ENCODE peak calls at places on chromosomes 6 and 20, in nine cellular contexts. One of them, this sample, is unnamed.

GRCh38 chr20:52536841-52537400 is 345.3 kb upstream of the ZFP64 start:
- DNase-seq in HFF-Myc: peak; percentile 16
- DNase-seq in AG04449: no peak
- DNase-seq in Peyer's patch: no peak
- DNase-seq in uterus: no peak
- DNase-seq in AG10803: no peak
- DNase-seq in mucosa of descending colon: no peak
- DNase-seq in transverse colon: no peak
- DNase-seq in cardiac fibroblast: no peak
- DNase-seq in this sample: no peak

GRCh38 chr6:124200661-124201060 is 397.0 kb downstream of the NKAIN2 start:
- DNase-seq in transverse colon: no peak
- DNase-seq in Peyer's patch: no peak
- DNase-seq in cardiac fibroblast: no peak
- DNase-seq in AG04449: no peak
- DNase-seq in AG10803: no peak
- DNase-seq in uterus: no peak
- DNase-seq in HFF-Myc: no peak
- DNase-seq in mucosa of descending colon: no peak
- DNase-seq in this sample: no peak

GRCh38 chr6:84457276-84457675 is 229.8 kb upstream of the CEP162 start:
- DNase-seq in transverse colon: no peak
- DNase-seq in mucosa of descending colon: no peak
- DNase-seq in Peyer's patch: no peak
- DNase-seq in uterus: no peak
- DNase-seq in AG04449: no peak
- DNase-seq in HFF-Myc: no peak
- DNase-seq in cardiac fibroblast: peak; percentile 59
- DNase-seq in AG10803: no peak
- DNase-seq in this sample: no peak

GRCh38 chr20:53080969-53081871 is 109.1 kb downstream of the TSHZ2 start:
- DNase-seq in HFF-Myc: no peak
- DNase-seq in Peyer's patch: no peak
- DNase-seq in AG04449: no peak
- DNase-seq in cardiac fibroblast: peak; percentile 26
- DNase-seq in uterus: no peak
- DNase-seq in AG10803: no peak
- DNase-seq in mucosa of descending colon: peak; percentile 34
- DNase-seq in transverse colon: peak; percentile 20
- DNase-seq in this sample: no peak

GRCh38 chr6:72657391-72657790 is 35.5 kb downstream of the KCNQ5 start:
- DNase-seq in uterus: no peak
- DNase-seq in AG04449: no peak
- DNase-seq in HFF-Myc: no peak
- DNase-seq in mucosa of descending colon: no peak
- DNase-seq in transverse colon: no peak
- DNase-seq in cardiac fibroblast: no peak
- DNase-seq in Peyer's patch: no peak
- DNase-seq in AG10803: no peak
- DNase-seq in this sample: no peak

GRCh38 chr6:131923356-131923755 is 27.8 kb downstream of the CCN2 start:
- DNase-seq in uterus: peak; percentile 67
- DNase-seq in Peyer's patch: peak; percentile 78
- DNase-seq in transverse colon: peak; percentile 63
- DNase-seq in HFF-Myc: peak; percentile 72
- DNase-seq in mucosa of descending colon: peak; percentile 83
- DNase-seq in AG10803: peak; percentile 41
- DNase-seq in cardiac fibroblast: peak; percentile 72
- DNase-seq in AG04449: no peak
- DNase-seq in this sample: peak; percentile 71

GRCh38 chr6:112429226-112429625 is 82.1 kb downstream of the RFPL4B start:
- DNase-seq in Peyer's patch: no peak
- DNase-seq in cardiac fibroblast: peak; percentile 39
- DNase-seq in mucosa of descending colon: no peak
- DNase-seq in AG10803: peak; percentile 44
- DNase-seq in uterus: no peak
- DNase-seq in transverse colon: no peak
- DNase-seq in HFF-Myc: no peak
- DNase-seq in AG04449: no peak
- DNase-seq in this sample: peak; percentile 24

GRCh38 chr6:134961366-134961765 is 11.5 kb upstream of the ALDH8A1 start:
- DNase-seq in AG04449: no peak
- DNase-seq in AG10803: no peak
- DNase-seq in uterus: no peak
- DNase-seq in HFF-Myc: no peak
- DNase-seq in transverse colon: no peak
- DNase-seq in Peyer's patch: no peak
- DNase-seq in cardiac fibroblast: no peak
- DNase-seq in mucosa of descending colon: no peak
- DNase-seq in this sample: no peak

DNA sequence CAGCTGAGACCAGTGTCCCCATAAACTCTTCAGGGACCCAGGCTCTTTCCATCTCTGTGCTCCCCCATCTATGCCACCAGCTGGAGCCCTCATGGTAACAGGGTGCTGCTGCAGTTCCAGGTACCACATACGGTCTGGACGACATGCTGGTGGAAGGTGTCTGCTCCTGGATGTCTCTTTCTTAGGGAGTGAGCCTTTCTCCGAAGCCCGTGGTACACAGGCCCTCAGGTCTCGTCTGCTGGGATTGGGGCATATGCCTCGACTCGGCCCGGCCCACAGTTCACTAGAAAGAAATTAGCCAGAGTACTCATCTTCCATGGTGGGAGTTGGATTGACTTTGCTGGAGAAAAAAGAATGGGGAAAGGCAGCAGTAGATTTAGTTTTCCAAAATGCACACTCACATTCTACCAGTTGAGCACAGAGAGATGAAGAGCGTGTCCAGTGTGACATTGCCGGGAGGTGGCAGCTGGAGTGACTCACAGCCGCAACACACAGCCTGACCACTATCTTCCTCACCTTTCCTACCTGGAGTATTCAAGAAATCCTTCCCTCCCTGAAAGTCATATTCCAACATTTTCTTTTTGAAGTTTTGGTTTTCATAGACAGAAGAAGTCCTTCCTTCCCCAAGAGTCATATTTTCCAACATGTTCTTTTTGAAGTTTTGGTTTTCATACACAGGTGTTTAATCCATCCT is 18.6 kb upstream of the SPO11 start:
- DNase-seq in Peyer's patch: no peak
- DNase-seq in transverse colon: no peak
- DNase-seq in mucosa of descending colon: no peak
- DNase-seq in AG10803: no peak
- DNase-seq in cardiac fibroblast: no peak
- DNase-seq in uterus: no peak
- DNase-seq in HFF-Myc: no peak
- DNase-seq in AG04449: no peak
- DNase-seq in this sample: no peak
- TF ChIP-seq CTCF in Peyer's patch: no peak
- TF ChIP-seq CTCF in transverse colon: no peak
- TF ChIP-seq CTCF in mucosa of descending colon: no peak
- TF ChIP-seq CTCF in AG10803: no peak
- TF ChIP-seq CTCF in cardiac fibroblast: no peak
- TF ChIP-seq CTCF in uterus: no peak
- TF ChIP-seq CTCF in HFF-Myc: no peak
- TF ChIP-seq CTCF in AG04449: no peak
- TF ChIP-seq CTCF in this sample: no peak

DNA sequence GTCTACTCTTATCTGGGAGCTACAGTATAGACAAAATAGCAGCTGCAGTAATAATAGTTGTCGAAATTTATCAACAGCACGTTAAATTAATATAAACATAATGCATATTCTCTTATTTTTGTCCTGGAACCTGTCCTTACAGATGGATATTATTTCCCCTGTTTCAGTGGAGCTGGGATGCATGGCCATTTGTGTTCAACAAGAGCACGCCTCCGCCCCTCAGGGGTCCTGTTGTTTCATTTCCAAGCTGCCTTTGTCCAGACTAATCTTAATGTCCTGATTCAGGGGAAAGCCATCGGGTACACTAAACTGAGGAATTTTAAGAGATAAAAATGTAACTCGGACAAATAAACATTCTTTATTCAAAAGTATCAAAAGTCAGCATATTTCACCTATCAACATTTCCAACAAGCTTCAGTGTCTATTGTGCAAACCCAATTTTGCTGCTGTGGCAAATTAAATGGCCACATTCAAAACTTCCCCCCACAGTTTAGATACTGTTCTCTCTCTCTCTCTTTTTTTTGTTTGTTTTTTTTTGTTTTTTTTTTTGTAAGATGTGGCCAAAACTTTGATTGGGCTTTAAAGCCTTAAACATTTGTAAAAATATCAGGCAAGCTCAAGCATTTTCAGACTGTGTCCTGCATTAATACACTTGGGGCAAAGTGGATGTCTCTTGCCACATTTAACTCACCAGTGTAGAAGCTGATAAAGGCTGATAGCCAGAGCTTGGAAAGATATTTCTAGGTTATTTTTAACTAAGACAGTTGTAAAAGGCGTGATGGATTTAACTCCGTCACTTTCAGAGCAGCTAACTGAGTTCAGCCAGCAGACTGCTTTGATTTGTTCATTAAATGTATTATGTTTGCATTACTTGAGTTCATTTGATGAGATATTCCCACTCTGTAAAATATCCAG is 112.5 kb upstream of the QKI start:
- DNase-seq in Peyer's patch: no peak
- DNase-seq in AG10803: no peak
- DNase-seq in HFF-Myc: no peak
- DNase-seq in cardiac fibroblast: no peak
- DNase-seq in transverse colon: no peak
- DNase-seq in uterus: no peak
- DNase-seq in mucosa of descending colon: no peak
- DNase-seq in AG04449: no peak
- DNase-seq in this sample: no peak
- H3K4me3 ChIP-seq in Peyer's patch: no peak overlapping the region
- H3K4me3 ChIP-seq in AG10803: no peak overlapping the region
- H3K4me3 ChIP-seq in HFF-Myc: no peak overlapping the region
- H3K4me3 ChIP-seq in cardiac fibroblast: no peak overlapping the region
- H3K4me3 ChIP-seq in transverse colon: no peak overlapping the region
- H3K4me3 ChIP-seq in uterus: no peak overlapping the region
- H3K4me3 ChIP-seq in mucosa of descending colon: no peak overlapping the region
- H3K4me3 ChIP-seq in AG04449: no peak overlapping the region
- H3K4me3 ChIP-seq in this sample: no peak overlapping the region

GRCh38 chr6:161300823-161301222 is 27.0 kb upstream of the AGPAT4 start:
- DNase-seq in AG04449: no peak
- DNase-seq in HFF-Myc: no peak
- DNase-seq in mucosa of descending colon: no peak
- DNase-seq in Peyer's patch: no peak
- DNase-seq in cardiac fibroblast: peak; percentile 42
- DNase-seq in transverse colon: no peak
- DNase-seq in uterus: no peak
- DNase-seq in AG10803: no peak
- DNase-seq in this sample: no peak

GRCh38 chr6:161302949-161303348 is 29.1 kb upstream of the AGPAT4 start:
- DNase-seq in cardiac fibroblast: no peak
- DNase-seq in mucosa of descending colon: no peak
- DNase-seq in uterus: no peak
- DNase-seq in HFF-Myc: no peak
- DNase-seq in Peyer's patch: no peak
- DNase-seq in AG10803: no peak
- DNase-seq in AG04449: no peak
- DNase-seq in transverse colon: no peak
- DNase-seq in this sample: no peak

GRCh38 chr6:161301338-161301737 is 27.5 kb upstream of the AGPAT4 start:
- DNase-seq in mucosa of descending colon: no peak
- DNase-seq in transverse colon: no peak
- DNase-seq in AG04449: peak; percentile 77
- DNase-seq in Peyer's patch: no peak
- DNase-seq in HFF-Myc: peak; percentile 5
- DNase-seq in uterus: peak; percentile 16
- DNase-seq in cardiac fibroblast: peak; percentile 92
- DNase-seq in AG10803: peak; percentile 87
- DNase-seq in this sample: no peak

GRCh38 chr6:161305860-161306259 is 32.0 kb upstream of the AGPAT4 start:
- DNase-seq in AG10803: no peak
- DNase-seq in AG04449: no peak
- DNase-seq in cardiac fibroblast: no peak
- DNase-seq in Peyer's patch: no peak
- DNase-seq in HFF-Myc: no peak
- DNase-seq in uterus: no peak
- DNase-seq in mucosa of descending colon: no peak
- DNase-seq in transverse colon: no peak
- DNase-seq in this sample: no peak

GRCh38 chr6:161303628-161304340 is 29.9 kb upstream of the AGPAT4 start:
- DNase-seq in Peyer's patch: no peak
- DNase-seq in AG04449: no peak
- DNase-seq in cardiac fibroblast: peak; percentile 36
- DNase-seq in HFF-Myc: no peak
- DNase-seq in transverse colon: no peak
- DNase-seq in AG10803: peak; percentile 14
- DNase-seq in mucosa of descending colon: no peak
- DNase-seq in uterus: no peak
- DNase-seq in this sample: no peak
- TF ChIP-seq CTCF in Peyer's patch: no peak
- TF ChIP-seq CTCF in AG04449: no peak
- TF ChIP-seq CTCF in cardiac fibroblast: no peak
- TF ChIP-seq CTCF in HFF-Myc: no peak
- TF ChIP-seq CTCF in transverse colon: no peak
- TF ChIP-seq CTCF in AG10803: no peak
- TF ChIP-seq CTCF in mucosa of descending colon: no peak
- TF ChIP-seq CTCF in uterus: no peak
- TF ChIP-seq CTCF in this sample: no peak

GRCh38 chr20:62876441-62876825 is 14.8 kb upstream of the TCFL5 start:
- DNase-seq in AG10803: no peak
- DNase-seq in uterus: no peak
- DNase-seq in HFF-Myc: no peak
- DNase-seq in cardiac fibroblast: no peak
- DNase-seq in Peyer's patch: no peak
- DNase-seq in AG04449: no peak
- DNase-seq in mucosa of descending colon: no peak
- DNase-seq in transverse colon: no peak
- DNase-seq in this sample: no peak

GRCh38 chr20:62873280-62873679 is 11.7 kb upstream of the TCFL5 start:
- DNase-seq in HFF-Myc: no peak
- DNase-seq in Peyer's patch: no peak
- DNase-seq in cardiac fibroblast: no peak
- DNase-seq in AG10803: no peak
- DNase-seq in transverse colon: no peak
- DNase-seq in uterus: no peak
- DNase-seq in mucosa of descending colon: no peak
- DNase-seq in AG04449: no peak
- DNase-seq in this sample: no peak

GRCh38 chr20:62874745-62875344 is 13.2 kb upstream of the TCFL5 start:
- DNase-seq in transverse colon: no peak
- DNase-seq in Peyer's patch: no peak
- DNase-seq in mucosa of descending colon: no peak
- DNase-seq in HFF-Myc: no peak
- DNase-seq in cardiac fibroblast: no peak
- DNase-seq in AG04449: no peak
- DNase-seq in AG10803: no peak
- DNase-seq in uterus: no peak
- DNase-seq in this sample: no peak

GRCh38 chr20:62876826-62877728 is 15.5 kb upstream of the TCFL5 start:
- DNase-seq in mucosa of descending colon: peak; percentile 22
- DNase-seq in uterus: peak; percentile 78
- DNase-seq in AG10803: peak; percentile 57
- DNase-seq in HFF-Myc: no peak
- DNase-seq in Peyer's patch: peak; percentile 61
- DNase-seq in transverse colon: peak; percentile 50
- DNase-seq in AG04449: no peak
- DNase-seq in cardiac fibroblast: peak; percentile 81
- DNase-seq in this sample: peak; percentile 81

DNA sequence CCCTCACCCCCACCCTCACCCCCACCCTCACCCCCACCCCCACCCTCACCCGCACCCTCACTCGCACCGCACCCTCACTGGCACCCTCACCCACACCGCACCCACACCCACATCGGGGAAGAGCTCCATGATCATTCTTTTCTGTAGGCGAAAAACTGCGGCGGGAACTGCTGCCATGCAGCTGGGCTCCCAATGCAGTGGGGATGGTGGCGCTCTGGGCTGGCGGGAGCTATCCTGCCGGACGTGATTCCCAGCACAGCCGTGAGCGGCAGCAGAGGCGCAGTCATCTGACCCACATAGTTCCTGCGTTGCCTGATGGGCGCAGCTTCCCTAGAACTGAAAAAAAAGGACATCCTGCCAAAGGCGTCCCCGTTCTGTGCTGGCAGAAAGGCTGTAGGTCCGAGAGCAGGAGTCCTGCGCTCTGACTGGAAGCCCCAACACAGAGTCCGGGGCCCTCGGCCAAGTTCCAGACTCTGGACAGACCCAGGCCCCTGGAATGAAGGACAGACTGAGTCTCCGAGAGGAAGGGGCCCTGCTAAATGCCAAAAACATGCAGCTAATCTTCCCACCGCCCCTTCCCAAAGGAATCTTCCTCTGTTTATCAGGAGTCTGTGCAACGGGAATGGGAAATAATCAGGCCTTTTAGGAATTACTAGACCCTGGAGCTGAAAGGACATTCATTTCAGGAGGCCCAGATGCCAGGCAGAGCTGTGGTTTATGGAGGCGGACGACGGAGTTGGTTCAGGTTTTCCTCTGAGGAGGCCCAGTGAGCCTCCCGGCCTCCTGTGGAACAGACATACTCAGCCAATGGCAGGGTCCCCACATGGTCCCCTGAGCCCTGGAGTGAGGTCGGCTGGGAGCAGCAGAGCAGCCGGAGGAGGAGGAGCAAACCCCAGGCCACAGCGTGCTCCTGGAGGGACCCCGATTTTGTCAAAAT is 14.1 kb upstream of the TCFL5 start:
- DNase-seq in Peyer's patch: peak; percentile 79
- DNase-seq in HFF-Myc: peak; percentile 81
- DNase-seq in AG10803: peak; percentile 83
- DNase-seq in transverse colon: peak; percentile 78
- DNase-seq in cardiac fibroblast: peak; percentile 92
- DNase-seq in uterus: peak; percentile 78
- DNase-seq in mucosa of descending colon: peak; percentile 61
- DNase-seq in AG04449: no peak
- DNase-seq in this sample: peak; percentile 95
- H3K4me3 ChIP-seq in Peyer's patch: no peak overlapping the region
- H3K4me3 ChIP-seq in HFF-Myc: peak overlapping the region; percentile 7
- H3K4me3 ChIP-seq in AG10803: peak overlapping the region; percentile 39
- H3K4me3 ChIP-seq in transverse colon: no peak overlapping the region
- H3K4me3 ChIP-seq in cardiac fibroblast: no peak overlapping the region
- H3K4me3 ChIP-seq in uterus: no peak overlapping the region
- H3K4me3 ChIP-seq in mucosa of descending colon: no peak overlapping the region
- H3K4me3 ChIP-seq in AG04449: no peak overlapping the region
- H3K4me3 ChIP-seq in this sample: no peak overlapping the region

This sample was measured in BE2C.